ENCODE peak calls at places on chromosomes 16 and 17, in four cellular contexts. T is effector memory CD4-positive, alpha-beta T cell; F is foreskin fibroblast; B is left ventricle myocardium inferior. J is an unnamed sample.

GRCh38 chr17:79065105-79065670 is 9.4 kb upstream of the ENGASE start:
- DNase-seq in T (peak), F (peak), B (no peak), J (no peak)

GRCh38 chr16:53131050-53131362 is 76.2 kb downstream of the CHD9 start:
- DNase-seq in T (no peak), F (no peak), B (no peak), J (no peak)

GRCh38 chr17:57869599-57870282 is 19.9 kb upstream of the MRPS23 start:
- DNase-seq in T (no peak), F (peak), B (no peak), J (peak)

GRCh38 chr16:29900102-29900887 is at the start of gene ASPHD1:
- DNase-seq in T (peak), F (peak), B (peak), J (peak)

GRCh38 chr16:21197115-21197514 is 14.3 kb downstream of the ZP2 start:
- DNase-seq in T (no peak), F (no peak), B (no peak), J (no peak)

GRCh38 chr16:48526058-48526957 is 83.7 kb downstream of the N4BP1 start:
- DNase-seq in T (no peak), F (no peak), B (no peak), J (no peak)

GRCh38 chr16:69469807-69470561 is 45.6 kb downstream of the CYB5B start:
- DNase-seq in T (no peak), F (no peak), B (no peak), J (no peak)

GRCh38 chr17:16215002-16215272 is 397 bp downstream of the NCOR1 start:
- DNase-seq in T (no peak), F (peak), B (peak), J (peak)

GRCh38 chr16:79184464-79184863 is 416.1 kb downstream of the MAF start:
- DNase-seq in T (no peak), F (no peak), B (no peak), J (no peak)

GRCh38 chr17:9218911-9219310 is 197.6 kb downstream of the NTN1 start:
- DNase-seq in T (no peak), F (no peak), B (no peak), J (no peak)

GRCh38 chr16:72262711-72263110 is 90.8 kb upstream of the PMFBP1 start:
- DNase-seq in T (no peak), F (no peak), B (no peak), J (no peak)

GRCh38 chr16:56047307-56048234 is 143.7 kb upstream of the GNAO1 start:
- DNase-seq in T (no peak), F (no peak), B (peak), J (no peak)

GRCh38 chr16:6852643-6853042 is 480.0 kb upstream of the RBFOX1 start:
- DNase-seq in T (no peak), F (no peak), B (no peak), J (no peak)

GRCh38 chr17:39517224-39517623 is 55.9 kb downstream of the CDK12 start:
- DNase-seq in T (no peak), F (no peak), B (no peak), J (peak)

GRCh38 chr17:42031584-42031983 is 11.7 kb downstream of the NKIRAS2 start:
- DNase-seq in T (no peak), F (no peak), B (peak), J (no peak)

GRCh38 chr17:65050438-65050837 is 6.1 kb downstream of the GNA13 start:
- DNase-seq in T (no peak), F (no peak), B (no peak), J (no peak)
- H3K4me3 ChIP-seq in T (no peak), F (no peak), B (no peak), J (no peak)

GRCh38 chr17:63171428-63172205 is 205.6 kb downstream of the TANC2 start:
- DNase-seq in T (no peak), F (no peak), B (no peak), J (peak)
- H3K4me3 ChIP-seq in T (no peak), F (no peak), B (no peak), J (no peak)

DNA sequence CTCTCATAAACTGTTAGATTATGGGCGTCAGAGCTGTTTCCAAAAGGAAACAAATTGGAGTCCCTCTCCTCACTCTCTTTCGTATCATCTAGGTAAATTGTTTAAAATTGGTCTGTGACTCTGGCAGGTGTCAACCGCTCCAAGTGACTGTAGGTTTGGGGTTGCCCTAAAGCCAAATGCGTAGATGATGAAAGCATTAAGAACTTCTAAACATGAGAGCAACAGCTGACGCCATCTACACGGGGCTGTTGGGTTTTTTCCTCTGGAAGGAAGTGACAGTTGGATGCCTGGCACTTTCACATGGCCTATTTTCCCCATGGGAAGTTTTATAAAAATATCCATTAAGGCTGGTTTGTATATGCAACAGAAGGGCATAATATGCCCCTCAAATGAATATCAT is 215.7 kb upstream of the CACNG5 start:
- DNase-seq in T (no peak), F (no peak), B (no peak), J (no peak)
- H3K4me3 ChIP-seq in T (no peak), F (no peak), B (no peak), J (no peak)

DNA sequence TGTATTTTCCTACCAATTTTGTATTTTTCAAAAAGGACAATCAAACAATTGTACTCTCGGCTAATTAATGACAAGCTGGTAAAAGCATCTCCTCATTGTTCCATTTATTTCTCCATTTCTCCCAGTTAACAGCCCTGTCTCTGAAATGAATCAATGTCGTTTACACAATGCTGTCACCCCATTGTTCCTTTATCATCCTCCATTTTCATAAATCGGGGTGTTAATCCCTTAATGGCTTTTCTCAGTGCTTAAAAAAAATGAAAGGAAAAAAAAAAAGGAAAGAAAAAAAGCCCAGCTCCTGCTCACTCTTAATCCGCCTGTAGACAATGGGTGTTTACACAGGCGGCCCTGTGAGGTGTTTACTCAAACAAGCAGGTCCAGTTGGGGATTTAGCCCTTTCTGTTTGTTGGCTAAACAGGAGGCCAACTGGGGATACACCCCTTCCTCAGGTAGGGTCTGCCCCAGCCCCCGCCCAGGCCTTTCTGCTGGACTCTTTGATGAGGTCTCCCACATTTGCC is 86.8 kb upstream of the SALL1 start:
- DNase-seq in T (no peak), F (no peak), B (no peak), J (no peak)
- H3K4me3 ChIP-seq in T (no peak), F (no peak), B (no peak), J (no peak)

GRCh38 chr16:2466667-2467300 is 4.3 kb upstream of the NTN3 start:
- DNase-seq in T (no peak), F (no peak), B (no peak), J (no peak)

GRCh38 chr16:2467301-2468141 is 3.6 kb upstream of the NTN3 start:
- DNase-seq in T (no peak), F (peak), B (peak), J (peak)

GRCh38 chr16:2469399-2470233 is 1.5 kb upstream of the NTN3 start:
- DNase-seq in T (no peak), F (no peak), B (no peak), J (no peak)

GRCh38 chr16:2468725-2469398 is 2.2 kb upstream of the NTN3 start:
- DNase-seq in T (no peak), F (no peak), B (no peak), J (no peak)

GRCh38 chr16:2468142-2468724 is 2.9 kb upstream of the NTN3 start:
- DNase-seq in T (no peak), F (peak), B (no peak), J (no peak)
- H3K4me3 ChIP-seq in T (no peak), F (peak), B (peak), J (peak)

J was measured in astrocyte of the spinal cord.